ENCODE peak calls at places on chromosomes 4 and X, in ten cellular contexts. H is mesothelial cell of epicardium; W is NCI-H1092; G is NAMALWA; S is fibroblast of mammary gland; N is lower leg skin; T is ecto neural progenitor cell; R is stimulated activated CD4-positive, alpha-beta T cell treated with anti-CD3 and anti-CD28 coated beads, Interleukin-2, amount 100 ng/mL, for 48 hours; Y is KBM-7; V is NCI-H774. C is an unnamed sample.

GRCh38 chr4:7073526-7074390 is 5.9 kb upstream of the GRPEL1 start:
- DNase-seq in T (peak), N (no peak), V (peak), G (peak), Y (peak), W (peak), S (peak), H (no peak), R (no peak), C (peak)

GRCh38 chr4:19429684-19430083 is 822.0 kb upstream of the SLIT2 start:
- DNase-seq in R (no peak), T (no peak), W (no peak), Y (no peak), G (no peak), S (no peak), H (no peak), V (no peak), N (no peak), C (peak)

GRCh38 chr4:5751918-5752802 is 41.2 kb downstream of the EVC start:
- DNase-seq in G (no peak), Y (no peak), T (peak), W (no peak), R (no peak), V (no peak), S (peak), H (peak), N (no peak), C (peak)

GRCh38 chr4:41538887-41539498 is 1.0 kb downstream of the LIMCH1 start:
- DNase-seq in Y (no peak), H (no peak), T (no peak), W (no peak), S (no peak), N (peak), V (no peak), G (no peak), R (no peak), C (no peak)

GRCh38 chr4:22190855-22191254 is 242.3 kb upstream of the KCNIP4 start:
- DNase-seq in H (no peak), N (no peak), W (no peak), T (no peak), V (no peak), S (peak), Y (no peak), G (no peak), R (no peak), C (peak)

GRCh38 chr4:3765271-3766206 is 646 bp upstream of the ADRA2C start:
- DNase-seq in S (peak), W (peak), H (peak), V (no peak), R (no peak), Y (peak), G (no peak), T (peak), N (no peak), C (peak)

GRCh38 chr4:79597266-79597665 is 189.2 kb upstream of the GK2 start:
- DNase-seq in V (no peak), H (no peak), W (no peak), Y (no peak), T (no peak), G (no peak), R (no peak), N (no peak), S (peak), C (no peak)

GRCh38 chrX:46573896-46574336 is 351 bp downstream of the CHST7 start:
- DNase-seq in R (no peak), H (peak), V (peak), W (peak), S (peak), G (peak), Y (peak), T (peak), N (peak), C (peak)

GRCh38 chr4:155025762-155026457 is 182.5 kb upstream of the NPY2R start:
- DNase-seq in G (peak), W (no peak), N (no peak), V (no peak), Y (peak), T (peak), S (peak), H (peak), R (peak), C (peak)

GRCh38 chr4:175637762-175638161 is 174.3 kb downstream of the GPM6A start:
- DNase-seq in T (no peak), N (no peak), R (no peak), W (no peak), S (no peak), G (no peak), V (no peak), H (no peak), Y (no peak), C (no peak)

GRCh38 chrX:38881066-38881465 is 79.8 kb downstream of the MID1IP1 start:
- DNase-seq in H (no peak), W (no peak), N (no peak), S (no peak), G (peak), T (no peak), R (no peak), V (no peak), Y (no peak), C (no peak)

GRCh38 chrX:103098488-103098887 is 5.5 kb upstream of the NXF3 start:
- DNase-seq in H (no peak), W (no peak), N (no peak), G (no peak), R (no peak), T (no peak), V (no peak), S (no peak), Y (no peak), C (peak)

GRCh38 chrX:134525086-134525792 is 65.3 kb downstream of the HPRT1 start:
- DNase-seq in W (no peak), S (no peak), N (no peak), T (no peak), V (no peak), Y (no peak), H (no peak), G (no peak), R (no peak), C (no peak)

GRCh38 chrX:48700246-48700645 is 3.7 kb downstream of the SUV39H1 start:
- DNase-seq in R (no peak), V (no peak), Y (no peak), N (no peak), G (no peak), S (no peak), W (no peak), H (no peak), T (no peak), C (no peak)

GRCh38 chr4:47942420-47942819 is 28.0 kb upstream of the NFXL1 start:
- DNase-seq in N (no peak), Y (no peak), W (no peak), R (no peak), T (no peak), H (no peak), V (no peak), G (no peak), S (no peak), C (peak)

GRCh38 chr4:173536808-173537429 is 6.9 kb upstream of the HAND2 start:
- DNase-seq in N (no peak), Y (no peak), S (no peak), H (peak), R (no peak), W (no peak), G (no peak), V (no peak), T (peak), C (peak)

GRCh38 chrX:15838017-15838416 is 16.6 kb downstream of the AP1S2 start:
- DNase-seq in S (no peak), G (peak), R (no peak), Y (peak), T (no peak), V (no peak), H (no peak), W (no peak), N (no peak), C (peak)

GRCh38 chr4:174136013-174136412 is 147.5 kb downstream of the FBXO8 start:
- DNase-seq in H (no peak), W (no peak), R (no peak), N (no peak), V (no peak), S (peak), G (no peak), T (no peak), Y (no peak), C (peak)

GRCh38 chrX:7083021-7083420 is 64.5 kb upstream of the STS start:
- DNase-seq in T (no peak), W (no peak), Y (no peak), G (peak), R (no peak), H (no peak), S (no peak), V (no peak), N (no peak), C (no peak)

GRCh38 chrX:925652-926061 is 286.8 kb downstream of the CRLF2 start:
- DNase-seq in N (peak), V (no peak), R (no peak), W (no peak), G (no peak), Y (no peak), H (no peak), T (no peak), S (no peak), C (no peak)

GRCh38 chrX:45980726-45981125 is 564.5 kb downstream of the ZNF674 start:
- DNase-seq in W (no peak), V (no peak), S (no peak), T (no peak), H (no peak), G (no peak), R (no peak), N (no peak), Y (no peak), C (no peak)

GRCh38 chrX:136656596-136656995 is 8.6 kb downstream of the CD40LG start:
- DNase-seq in G (no peak), Y (no peak), N (no peak), V (no peak), T (no peak), W (no peak), S (no peak), R (no peak), H (no peak), C (no peak)

GRCh38 chr4:174631901-174632758 is 109.8 kb upstream of the HPGD start:
- DNase-seq in S (peak), H (no peak), N (no peak), R (no peak), Y (peak), T (no peak), W (peak), G (peak), V (peak), C (peak)

GRCh38 chr4:41763741-41764140 is 15.2 kb upstream of the PHOX2B start:
- DNase-seq in W (no peak), H (no peak), S (no peak), R (no peak), T (no peak), N (no peak), Y (no peak), G (no peak), V (no peak), C (no peak)

GRCh38 chrX:1336331-1337143 is at the start of gene IL3RA:
- DNase-seq in S (no peak), Y (peak), N (peak), W (no peak), G (no peak), H (no peak), V (no peak), R (no peak), T (no peak), C (no peak)

GRCh38 chrX:16087081-16087480 is 36.3 kb upstream of the GRPR start:
- DNase-seq in G (no peak), W (no peak), Y (no peak), S (no peak), T (no peak), N (no peak), V (no peak), R (no peak), H (no peak), C (no peak)

GRCh38 chr4:21450331-21450730 is 498.2 kb downstream of the KCNIP4 start:
- DNase-seq in R (no peak), T (no peak), H (no peak), Y (no peak), G (no peak), S (no peak), W (no peak), V (no peak), N (no peak), C (peak)

GRCh38 chrX:50988649-50989048 is 78.1 kb downstream of the BMP15 start:
- DNase-seq in G (peak), R (peak), V (no peak), N (no peak), W (no peak), S (peak), H (no peak), Y (peak), T (no peak), C (peak)

GRCh38 chr4:1194028-1194900 is 21.9 kb upstream of the SPON2 start:
- DNase-seq in G (no peak), R (no peak), T (peak), V (no peak), H (peak), S (peak), W (peak), Y (no peak), N (no peak), C (no peak)

GRCh38 chr4:163562496-163562895 is 68.0 kb downstream of the TMA16 start:
- DNase-seq in Y (no peak), R (no peak), N (no peak), T (no peak), S (no peak), W (no peak), H (no peak), G (no peak), V (no peak), C (no peak)

GRCh38 chr4:990746-991367 is 2.3 kb downstream of the SLC26A1 start:
- DNase-seq in Y (no peak), H (no peak), G (no peak), N (no peak), S (no peak), W (no peak), V (no peak), R (no peak), T (no peak), C (no peak)

C was measured in mesendoderm.